ENCODE peak calls at places on chromosomes 4 and X, in nine cellular contexts. S is right atrium auricular region, W is A549, Q is Panc1, P is astrocyte of the cerebellum, R is HFF-Myc, D is tibial nerve, O is heart left ventricle, Y is Caco-2. Z is an unnamed sample.

GRCh38 chrX:2784026-2784425 is 32.2 kb downstream of the XG start:
- DNase-seq in S (peak; percentile 60), W (no peak), Q (no peak), P (no peak), R (no peak), D (no peak), O (no peak), Y (no peak), Z (peak; percentile 39)

GRCh38 chr4:15778742-15779231 is 659 bp downstream of the CD38 start:
- DNase-seq in S (no peak), W (peak; percentile 13), Q (no peak), P (no peak), R (no peak), D (no peak), O (peak; percentile 67), Y (no peak), Z (no peak)

GRCh38 chrX:11531226-11531625 is 134.5 kb downstream of the ARHGAP6 start:
- DNase-seq in S (no peak), W (no peak), Q (no peak), P (peak; percentile 12), R (no peak), D (no peak), O (no peak), Y (peak; percentile 15), Z (peak; percentile 58)

GRCh38 chr4:83011779-83012630 is 1.4 kb upstream of the LIN54 start:
- DNase-seq in S (peak; percentile 60), W (no peak), Q (no peak), P (no peak), R (no peak), D (no peak), O (peak; percentile 44), Y (peak; percentile 69), Z (no peak)

GRCh38 chr4:88481557-88481956 is 24.6 kb downstream of the HERC5 start:
- DNase-seq in S (no peak), W (no peak), Q (no peak), P (no peak), R (no peak), D (no peak), O (no peak), Y (no peak), Z (no peak)

GRCh38 chrX:14873676-14874049 is 442 bp downstream of the MOSPD2 start:
- DNase-seq in S (no peak), W (no peak), Q (no peak), P (no peak), R (no peak), D (no peak), O (no peak), Y (no peak), Z (no peak)

GRCh38 chrX:47212381-47213293 is 5.8 kb upstream of the CDK16 start:
- DNase-seq in S (no peak), W (no peak), Q (no peak), P (no peak), R (no peak), D (no peak), O (no peak), Y (no peak), Z (no peak)

GRCh38 chr4:171985129-171985528 is 171.9 kb downstream of the GALNTL6 start:
- DNase-seq in S (no peak), W (no peak), Q (no peak), P (no peak), R (no peak), D (no peak), O (no peak), Y (no peak), Z (no peak)

GRCh38 chr4:7120341-7120740 is 52.5 kb upstream of the GRPEL1 start:
- DNase-seq in S (no peak), W (peak; percentile 41), Q (no peak), P (no peak), R (peak; percentile 21), D (no peak), O (no peak), Y (no peak), Z (no peak)

GRCh38 chrX:46184749-46185148 is 360.5 kb downstream of the ZNF674 start:
- DNase-seq in S (no peak), W (no peak), Q (no peak), P (no peak), R (no peak), D (no peak), O (no peak), Y (no peak), Z (no peak)

GRCh38 chr4:77852892-77853495 is 9.6 kb upstream of the MRPL1 start:
- DNase-seq in S (no peak), W (no peak), Q (no peak), P (no peak), R (no peak), D (no peak), O (no peak), Y (no peak), Z (no peak)

GRCh38 chr4:177573487-177573886 is 131.2 kb upstream of the AGA start:
- DNase-seq in S (no peak), W (peak; percentile 5), Q (no peak), P (peak; percentile 42), R (peak; percentile 67), D (no peak), O (no peak), Y (no peak), Z (peak; percentile 74)

GRCh38 chr4:25861951-25862410 is 807 bp downstream of the SEL1L3 start:
- DNase-seq in S (no peak), W (peak; percentile 16), Q (no peak), P (no peak), R (no peak), D (no peak), O (no peak), Y (peak; percentile 20), Z (peak; percentile 60)

GRCh38 chrX:131287556-131288179 is 1.4 kb downstream of the IGSF1 start:
- DNase-seq in S (no peak), W (no peak), Q (no peak), P (no peak), R (no peak), D (no peak), O (no peak), Y (no peak), Z (no peak)

GRCh38 chr4:54904953-54905352 is 220.4 kb downstream of the KDR start:
- DNase-seq in S (no peak), W (no peak), Q (no peak), P (no peak), R (no peak), D (no peak), O (no peak), Y (no peak), Z (no peak)

GRCh38 chrX:40772290-40772689 is 36.9 kb upstream of the MED14 start:
- DNase-seq in S (no peak), W (no peak), Q (no peak), P (no peak), R (peak; percentile 58), D (no peak), O (no peak), Y (no peak), Z (no peak)

GRCh38 chr4:146194212-146194611 is 18.7 kb downstream of the LSM6 start:
- DNase-seq in S (no peak), W (no peak), Q (no peak), P (no peak), R (no peak), D (no peak), O (no peak), Y (no peak), Z (no peak)

GRCh38 chr4:146190393-146190910 is 14.9 kb downstream of the LSM6 start:
- DNase-seq in S (no peak), W (no peak), Q (no peak), P (peak; percentile 61), R (no peak), D (no peak), O (no peak), Y (no peak), Z (no peak)

GRCh38 chr4:146186556-146186955 is 11.0 kb downstream of the LSM6 start:
- DNase-seq in S (no peak), W (no peak), Q (no peak), P (no peak), R (no peak), D (no peak), O (no peak), Y (no peak), Z (peak; percentile 18)

GRCh38 chr4:146193628-146194027 is 18.1 kb downstream of the LSM6 start:
- DNase-seq in S (no peak), W (no peak), Q (no peak), P (no peak), R (no peak), D (no peak), O (no peak), Y (no peak), Z (no peak)

GRCh38 chr4:146192060-146192459 is 16.5 kb downstream of the LSM6 start:
- DNase-seq in S (no peak), W (peak; percentile 5), Q (no peak), P (no peak), R (no peak), D (no peak), O (peak; percentile 31), Y (peak; percentile 50), Z (no peak)
- TF ChIP-seq CTCF in S (no peak), W (no peak), Q (no peak), P (no peak), R (no peak), D (peak; percentile 13), O (peak; percentile 47), Y (no peak), Z (no peak)

GRCh38 chr4:140286503-140286902 is 86.9 kb upstream of the SCOC start:
- DNase-seq in S (no peak), W (no peak), Q (no peak), P (no peak), R (no peak), D (no peak), O (no peak), Y (no peak), Z (no peak)
- H3K4me3 ChIP-seq in S (no peak overlapping the region), W (no peak overlapping the region), Q (no peak overlapping the region), P (no peak overlapping the region), R (no peak overlapping the region), D (no peak overlapping the region), O (no peak overlapping the region), Y (no peak overlapping the region), Z (no peak overlapping the region)

GRCh38 chrX:104253567-104254441 is 929 bp downstream of the ESX1 start:
- DNase-seq in S (no peak), W (peak; percentile 32), Q (no peak), P (no peak), R (no peak), D (no peak), O (no peak), Y (no peak), Z (no peak)
- TF ChIP-seq CTCF in S (no peak), W (peak; percentile 10), Q (no peak), P (no peak), R (no peak), D (no peak), O (no peak), Y (no peak), Z (no peak)

DNA sequence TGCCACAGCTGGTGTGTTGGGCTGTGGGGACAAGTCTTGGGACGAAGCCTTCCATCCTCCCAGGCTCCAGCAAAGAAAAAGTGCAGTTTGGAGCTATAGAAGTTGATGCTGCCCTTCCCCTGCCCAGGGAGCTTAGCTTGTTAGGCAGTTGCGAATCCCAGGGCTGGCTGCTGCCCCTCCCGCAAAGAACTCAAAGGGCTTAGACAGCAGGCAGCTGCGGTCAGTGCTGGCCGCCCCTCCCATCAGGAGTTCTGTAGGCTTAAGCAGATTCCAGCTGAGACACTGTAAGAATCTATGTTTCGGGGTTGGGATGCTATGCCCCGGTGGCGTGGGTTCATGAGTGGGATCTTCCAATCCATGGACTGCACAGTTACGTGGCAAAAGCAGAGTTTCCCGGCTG is 956.7 kb downstream of the GLUD2 start:
- DNase-seq in S (no peak), W (no peak), Q (no peak), P (no peak), R (no peak), D (no peak), O (no peak), Y (no peak), Z (no peak)
- H3K4me3 ChIP-seq in S (no peak overlapping the region), W (no peak overlapping the region), Q (no peak overlapping the region), P (no peak overlapping the region), R (no peak overlapping the region), D (no peak overlapping the region), O (no peak overlapping the region), Y (no peak overlapping the region), Z (no peak overlapping the region)

GRCh38 chr4:154049457-154050181 is 260.7 kb upstream of the SFRP2 start:
- DNase-seq in S (no peak), W (no peak), Q (no peak), P (no peak), R (no peak), D (no peak), O (no peak), Y (peak; percentile 37), Z (peak; percentile 80)
- TF ChIP-seq CTCF in S (no peak), W (no peak), Q (no peak), P (no peak), R (peak; percentile 19), D (no peak), O (no peak), Y (peak; percentile 36), Z (peak; percentile 16)

Z was measured in cardiac fibroblast.